ENCODE peak calls at places on chromosomes 7 and 10, in seven cellular contexts. E is progenitor cell of endocrine pancreas, V is GM10248, A is AG04449, I is left ventricle myocardium inferior, P is psoas muscle, L is fibroblast of the aortic adventitia. M is an unnamed sample.

GRCh38 chr10:72461085-72461484 is 106.4 kb upstream of the DNAJB12 start:
- DNase-seq in L (no peak), E (no peak), V (no peak), I (no peak), P (no peak), A (no peak), M (no peak)

GRCh38 chr7:87218941-87219544 is 489 bp downstream of the TMEM243 start:
- DNase-seq in P (peak; percentile 59), L (peak; percentile 56), V (peak; percentile 31), A (no peak), I (peak; percentile 55), E (no peak), M (no peak)

GRCh38 chr10:78436706-78437406 is 403.2 kb downstream of the RPS24 start:
- DNase-seq in V (no peak), A (no peak), E (no peak), L (no peak), P (no peak), I (no peak), M (no peak)

GRCh38 chr10:89404082-89404481 is 10.3 kb upstream of the IFIT5 start:
- DNase-seq in P (no peak), E (no peak), L (no peak), I (no peak), V (no peak), A (no peak), M (no peak)

GRCh38 chr10:129761573-129761972 is 202.5 kb downstream of the EBF3 start:
- DNase-seq in L (no peak), I (no peak), P (no peak), V (no peak), E (no peak), A (no peak), M (no peak)

GRCh38 chr7:138606251-138606650 is 94.9 kb downstream of the SVOPL start:
- DNase-seq in V (no peak), A (no peak), P (no peak), E (no peak), I (no peak), L (no peak), M (no peak)

GRCh38 chr7:127683776-127684681 is 32.0 kb downstream of the SND1 start:
- DNase-seq in L (peak; percentile 72), P (no peak), V (peak; percentile 21), I (no peak), A (peak; percentile 21), E (no peak), M (no peak)

GRCh38 chr10:22152403-22152802 is 65.4 kb downstream of the EBLN1 start:
- DNase-seq in I (no peak), E (no peak), P (no peak), L (no peak), A (no peak), V (no peak), M (no peak)

GRCh38 chr7:33671521-33672262 is 233.6 kb upstream of the BMPER start:
- DNase-seq in I (no peak), L (no peak), A (no peak), V (no peak), E (no peak), P (no peak), M (no peak)

GRCh38 chr10:74825371-74826141 is 844 bp upstream of the KAT6B start:
- DNase-seq in V (no peak), I (peak; percentile 66), L (no peak), E (peak; percentile 67), P (no peak), A (no peak), M (no peak)

GRCh38 chr10:118970770-118971169 is 58.7 kb upstream of the NANOS1 start:
- DNase-seq in E (no peak), V (no peak), A (no peak), P (peak; percentile 30), I (no peak), L (no peak), M (no peak)

GRCh38 chr10:74223755-74224530 is 72.9 kb downstream of the ADK start:
- DNase-seq in E (no peak), L (peak; percentile 63), A (no peak), I (no peak), V (no peak), P (no peak), M (no peak)

GRCh38 chr7:132379292-132379691 is 197.0 kb downstream of the PLXNA4 start:
- DNase-seq in I (no peak), P (no peak), E (no peak), A (no peak), V (no peak), L (peak; percentile 22), M (no peak)

GRCh38 chr7:135179321-135179925 is 8.9 kb upstream of the CYREN start:
- DNase-seq in P (no peak), A (no peak), L (no peak), V (no peak), I (no peak), E (no peak), M (no peak)

GRCh38 chr10:47042815-47043750 is 131.9 kb downstream of the PTPN20 start:
- DNase-seq in L (no peak), A (no peak), I (no peak), V (no peak), P (peak; percentile 11), E (no peak), M (no peak)

GRCh38 chr10:110274629-110275028 is 30.1 kb downstream of the SMNDC1 start:
- DNase-seq in V (no peak), I (no peak), L (no peak), P (no peak), E (no peak), A (no peak), M (no peak)

GRCh38 chr7:373818-374705 is 84.1 kb downstream of the FOXL3 start:
- DNase-seq in P (no peak), A (no peak), L (no peak), V (no peak), E (no peak), I (no peak), M (no peak)

GRCh38 chr10:27223964-27224363 is 16.6 kb downstream of the ACBD5 start:
- DNase-seq in P (peak; percentile 17), I (no peak), L (peak; percentile 49), A (no peak), V (no peak), E (no peak), M (no peak)

GRCh38 chr10:95756061-95756751 is at the start of gene ENTPD1:
- DNase-seq in I (no peak), L (no peak), E (no peak), V (peak; percentile 35), P (no peak), A (peak; percentile 2), M (peak; percentile 0)

GRCh38 chr10:96244354-96244753 is 27.0 kb downstream of the BLNK start:
- DNase-seq in E (no peak), V (peak; percentile 72), P (no peak), I (no peak), L (no peak), A (no peak), M (no peak)

GRCh38 chr7:44477063-44477830 is 13.2 kb downstream of the NUDCD3 start:
- DNase-seq in A (no peak), I (peak; percentile 43), V (peak; percentile 69), E (peak; percentile 50), L (peak; percentile 87), P (peak; percentile 49), M (peak; percentile 59)

GRCh38 chr7:3482147-3482921 is 181.3 kb downstream of the SDK1 start:
- DNase-seq in A (no peak), V (no peak), I (no peak), L (peak; percentile 9), P (no peak), E (no peak), M (peak; percentile 3)

GRCh38 chr10:100749309-100750217 is 4.2 kb downstream of the PAX2 start:
- DNase-seq in I (no peak), L (no peak), E (no peak), P (no peak), V (no peak), A (no peak), M (no peak)

GRCh38 chr10:117217196-117217761 is 20.0 kb downstream of the KCNK18 start:
- DNase-seq in E (no peak), A (no peak), I (no peak), V (peak; percentile 51), L (no peak), P (no peak), M (no peak)

GRCh38 chr7:52502281-52502680 is 533.2 kb upstream of the POM121L12 start:
- DNase-seq in L (no peak), P (no peak), E (no peak), V (no peak), A (no peak), I (no peak), M (no peak)
- TF ChIP-seq CTCF in L (no peak), P (no peak), E (no peak), V (no peak), A (no peak), I (no peak), M (no peak)

DNA sequence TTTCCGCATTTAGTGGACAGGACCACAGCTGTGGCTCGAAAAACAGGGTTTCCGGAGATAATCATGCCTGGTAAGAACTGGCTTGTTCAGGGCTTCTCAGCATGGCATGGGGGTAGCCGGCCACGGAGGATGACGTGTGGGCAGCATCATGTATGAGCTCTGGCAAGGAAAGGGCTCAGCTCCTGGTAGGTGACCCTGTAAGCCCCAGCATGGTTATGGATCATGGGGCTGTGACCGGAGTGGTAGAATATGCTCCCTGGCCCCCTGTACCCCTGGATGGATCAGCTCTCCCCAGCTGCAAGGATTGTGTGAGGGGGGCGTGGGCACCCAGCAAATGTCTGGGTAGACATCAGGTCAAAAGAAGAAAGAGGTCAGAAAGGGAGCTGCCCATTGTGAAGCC is 113.5 kb downstream of the DOCK1 start:
- DNase-seq in I (no peak), V (no peak), E (no peak), A (no peak), L (no peak), P (no peak), M (no peak)
- TF ChIP-seq CTCF in I (no peak), V (no peak), E (no peak), A (no peak), L (no peak), P (no peak), M (no peak)

DNA sequence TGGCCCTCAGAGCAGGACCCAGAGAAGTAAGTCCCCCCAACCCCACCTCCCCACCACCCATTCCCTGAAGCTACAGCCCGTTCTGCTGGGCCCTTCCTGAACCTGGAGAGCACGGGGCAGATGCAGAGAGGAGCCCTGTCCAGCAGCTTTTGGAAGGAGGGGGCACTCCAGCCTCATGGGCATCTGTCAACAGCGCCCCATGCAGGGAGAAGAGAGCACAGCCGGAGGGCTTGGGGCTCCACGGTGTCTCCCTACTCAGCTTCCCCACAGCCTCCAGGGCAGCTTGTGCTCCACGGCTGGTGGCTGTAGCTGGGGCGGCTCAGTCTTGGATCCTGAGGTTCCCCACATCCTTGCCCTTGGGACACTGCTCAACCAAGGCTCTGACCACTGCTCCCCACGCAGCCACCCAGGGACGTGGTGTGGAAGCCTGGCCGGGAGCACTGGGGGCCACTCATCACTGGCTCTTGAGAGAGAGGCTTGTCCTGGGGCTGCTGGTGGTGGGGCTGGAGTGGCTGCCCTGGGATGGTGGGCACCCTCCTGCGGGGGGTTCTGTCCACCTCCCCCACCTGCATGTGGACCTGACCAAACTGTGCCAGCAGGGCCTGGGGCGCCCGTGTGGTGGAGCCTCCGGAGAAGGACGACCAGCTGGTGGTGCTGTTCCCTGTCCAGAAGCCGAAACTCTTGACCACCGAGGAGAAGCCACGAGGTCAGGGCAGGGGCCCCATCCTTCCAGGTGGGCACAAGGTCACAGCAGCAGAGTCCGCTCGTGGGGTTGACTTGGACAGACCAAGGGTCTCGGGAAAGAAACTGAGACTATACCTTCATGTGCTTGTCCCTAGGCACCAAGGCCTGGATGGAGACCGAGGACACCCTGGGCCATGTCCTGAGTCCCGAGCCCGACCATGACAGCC is 4.5 kb downstream of the PRAP1 start:
- DNase-seq in I (peak; percentile 12), E (no peak), P (no peak), L (no peak), A (no peak), V (no peak), M (no peak)
- TF ChIP-seq CTCF in I (no peak), E (no peak), P (no peak), L (no peak), A (no peak), V (no peak), M (no peak)

GRCh38 chr10:128633864-128634541 is 507.8 kb upstream of the MKI67 start:
- DNase-seq in V (no peak), E (no peak), I (no peak), P (no peak), L (no peak), A (no peak), M (no peak)
- TF ChIP-seq CTCF in V (no peak), E (peak; percentile 30), I (peak; percentile 50), P (no peak), L (no peak), A (no peak), M (no peak)